ENCODE peak calls at places on chromosomes 13 and 19, in six cellular contexts. G, F, A, Z, O and I are unnamed samples.
A peak's percentile ranks its signal among the peaks of the same experiment; 100 is the strongest.

GRCh38 chr19:31548941-31549340 is 199.7 kb upstream of the TSHZ3 start:
- DNase-seq in G (peak; percentile 36), F (peak; percentile 14), A (no peak), Z (no peak), O (no peak), I (peak; percentile 11)

GRCh38 chr19:3469638-3470499 is 10.5 kb downstream of the SMIM24 start:
- DNase-seq in G (no peak), F (no peak), A (no peak), Z (no peak), O (no peak), I (no peak)

GRCh38 chr19:19468424-19469050 is 46.8 kb downstream of the TSSK6 start:
- DNase-seq in G (no peak), F (no peak), A (no peak), Z (no peak), O (no peak), I (peak; percentile 22)

GRCh38 chr19:8244442-8244841 is 35.3 kb downstream of the CERS4 start:
- DNase-seq in G (no peak), F (no peak), A (no peak), Z (no peak), O (no peak), I (no peak)

GRCh38 chr19:18333680-18334079 is 6.7 kb upstream of the PGPEP1 start:
- DNase-seq in G (no peak), F (no peak), A (no peak), Z (no peak), O (no peak), I (no peak)

GRCh38 chr19:52494518-52494917 is 33.0 kb upstream of the ZNF808 start:
- DNase-seq in G (no peak), F (no peak), A (no peak), Z (no peak), O (peak; percentile 9), I (no peak)

GRCh38 chr19:32018014-32018413 is 327.4 kb upstream of the ZNF507 start:
- DNase-seq in G (no peak), F (no peak), A (no peak), Z (peak; percentile 8), O (peak; percentile 23), I (no peak)

GRCh38 chr13:33279414-33279813 is 6.1 kb downstream of the STARD13 start:
- DNase-seq in G (no peak), F (no peak), A (no peak), Z (no peak), O (no peak), I (peak; percentile 77)

GRCh38 chr19:46056536-46056935 is 15.7 kb upstream of the IGFL4 start:
- DNase-seq in G (no peak), F (no peak), A (no peak), Z (peak; percentile 89), O (no peak), I (no peak)

GRCh38 chr13:84430441-84430840 is 548.2 kb upstream of the SLITRK1 start:
- DNase-seq in G (no peak), F (no peak), A (no peak), Z (no peak), O (peak; percentile 13), I (no peak)

GRCh38 chr19:30064776-30065494 is 122.9 kb downstream of the URI1 start:
- DNase-seq in G (no peak), F (no peak), A (no peak), Z (no peak), O (no peak), I (no peak)

GRCh38 chr13:102197193-102197592 is 204.7 kb downstream of the FGF14 start:
- DNase-seq in G (no peak), F (no peak), A (no peak), Z (no peak), O (no peak), I (peak; percentile 27)

GRCh38 chr13:97945792-97946419 is 7.6 kb upstream of the IPO5 start:
- DNase-seq in G (no peak), F (no peak), A (no peak), Z (no peak), O (no peak), I (no peak)

GRCh38 chr13:48976677-48977625 is 1.2 kb downstream of the FNDC3A start:
- DNase-seq in G (no peak), F (no peak), A (no peak), Z (no peak), O (no peak), I (peak; percentile 14)

GRCh38 chr13:112249644-112250610 is 126.2 kb upstream of the SPACA7 start:
- DNase-seq in G (no peak), F (no peak), A (no peak), Z (no peak), O (no peak), I (no peak)

GRCh38 chr19:50315773-50316448 is 13.3 kb downstream of the KCNC3 start:
- DNase-seq in G (peak; percentile 68), F (no peak), A (no peak), Z (no peak), O (peak; percentile 58), I (peak; percentile 11)

GRCh38 chr13:79593121-79593520 is 112.2 kb downstream of the NDFIP2 start:
- DNase-seq in G (no peak), F (no peak), A (no peak), Z (no peak), O (no peak), I (no peak)

GRCh38 chr13:58855283-58855682 is 1223.7 kb downstream of the PCDH17 start:
- DNase-seq in G (no peak), F (no peak), A (no peak), Z (no peak), O (peak; percentile 11), I (peak; percentile 12)

GRCh38 chr19:6228523-6229215 is 51.1 kb downstream of the MLLT1 start:
- DNase-seq in G (no peak), F (no peak), A (no peak), Z (no peak), O (no peak), I (no peak)

GRCh38 chr13:109998808-109999528 is 212.6 kb upstream of the IRS2 start:
- DNase-seq in G (no peak), F (no peak), A (no peak), Z (peak; percentile 89), O (peak; percentile 61), I (peak; percentile 85)

GRCh38 chr13:24746618-24747247 is 17.2 kb upstream of the RNF17 start:
- DNase-seq in G (no peak), F (no peak), A (no peak), Z (peak; percentile 5), O (no peak), I (no peak)

GRCh38 chr13:51618626-51619025 is 34.4 kb downstream of the WDFY2 start:
- DNase-seq in G (no peak), F (no peak), A (no peak), Z (no peak), O (no peak), I (no peak)

GRCh38 chr13:102530751-102531150 is 66.0 kb upstream of the TPP2 start:
- DNase-seq in G (no peak), F (no peak), A (no peak), Z (no peak), O (no peak), I (no peak)

GRCh38 chr19:50333235-50333736 is 4.1 kb upstream of the KCNC3 start:
- DNase-seq in G (peak; percentile 93), F (peak; percentile 95), A (peak; percentile 88), Z (peak; percentile 55), O (peak; percentile 72), I (peak; percentile 39)

GRCh38 chr19:57841364-57841763 is 8.3 kb upstream of the ZNF587 start:
- DNase-seq in G (no peak), F (no peak), A (no peak), Z (no peak), O (no peak), I (no peak)

GRCh38 chr19:46081928-46082727 is 41.3 kb upstream of the IGFL4 start:
- DNase-seq in G (no peak), F (peak; percentile 40), A (no peak), Z (no peak), O (peak; percentile 59), I (peak; percentile 64)

GRCh38 chr19:14764401-14764800 is 14.0 kb downstream of the ADGRE2 start:
- DNase-seq in G (no peak), F (no peak), A (no peak), Z (no peak), O (no peak), I (no peak)

GRCh38 chr19:1997353-1998233 is 17.9 kb downstream of the BTBD2 start:
- DNase-seq in G (no peak), F (no peak), A (no peak), Z (peak; percentile 38), O (no peak), I (no peak)

GRCh38 chr13:44299142-44299541 is 74.5 kb upstream of the SERP2 start:
- DNase-seq in G (no peak), F (no peak), A (no peak), Z (no peak), O (no peak), I (no peak)

GRCh38 chr13:114043421-114044053 is 69.7 kb upstream of the C13orf46 start:
- DNase-seq in G (no peak), F (peak; percentile 56), A (no peak), Z (peak; percentile 19), O (no peak), I (no peak)

GRCh38 chr19:55465460-55466245 is 1.1 kb upstream of the C19orf85 start:
- DNase-seq in G (no peak), F (no peak), A (no peak), Z (no peak), O (no peak), I (no peak)